ENCODE peak calls at places on chromosome 20, in seven cellular contexts. A is PC-9, R is mammary epithelial cell, Q is A673, J is Caco-2, E is body of pancreas, T is MM.1S. B is an unnamed sample. For H3K4me1 and H3K27me3, the result is how much of the 10 kb centered on the place peaks cover.

GRCh38 chr20:63345328-63346100 is 15.6 kb downstream of the CHRNA4 start:
- DNase-seq in A (no peak), R (no peak), Q (peak), J (no peak), E (peak), T (no peak), B (no peak)

GRCh38 chr20:16551601-16552419 is 21.4 kb downstream of the KIF16B start:
- DNase-seq in A (no peak), R (no peak), Q (no peak), J (no peak), E (no peak), T (no peak), B (no peak)

GRCh38 chr20:10090588-10091166 is 55.9 kb downstream of the ANKEF1 start:
- DNase-seq in A (peak), R (peak), Q (peak), J (peak), E (peak), T (peak), B (no peak)

GRCh38 chr20:53792946-53793536 is 199.4 kb upstream of the ZNF217 start:
- DNase-seq in A (no peak), R (no peak), Q (no peak), J (no peak), E (no peak), T (no peak), B (no peak)

GRCh38 chr20:32780749-32781402 is 18.7 kb downstream of the DNMT3B start:
- DNase-seq in A (no peak), R (no peak), Q (peak), J (no peak), E (no peak), T (no peak), B (no peak)

GRCh38 chr20:50792708-50793574 is 1.9 kb upstream of the BCAS4 start:
- DNase-seq in A (no peak), R (no peak), Q (no peak), J (no peak), E (no peak), T (no peak), B (peak)

GRCh38 chr20:30611239-30611984 is 646.1 kb upstream of the DEFB115 start:
- DNase-seq in A (no peak), R (no peak), Q (no peak), J (no peak), E (no peak), T (no peak), B (no peak)

GRCh38 chr20:54549523-54550326 is 74.3 kb downstream of the DOK5 start:
- DNase-seq in A (no peak), R (no peak), Q (no peak), J (no peak), E (no peak), T (no peak), B (no peak)

GRCh38 chr20:2899243-2899642 is 26.0 kb downstream of the PTPRA start:
- DNase-seq in A (no peak), R (no peak), Q (no peak), J (no peak), E (no peak), T (no peak), B (no peak)

GRCh38 chr20:2900845-2901592 is 27.7 kb downstream of the PTPRA start:
- DNase-seq in A (no peak), R (no peak), Q (no peak), J (no peak), E (no peak), T (peak), B (no peak)

GRCh38 chr20:2907519-2907918 is 34.2 kb downstream of the PTPRA start:
- DNase-seq in A (no peak), R (no peak), Q (no peak), J (no peak), E (no peak), T (no peak), B (no peak)

DNA sequence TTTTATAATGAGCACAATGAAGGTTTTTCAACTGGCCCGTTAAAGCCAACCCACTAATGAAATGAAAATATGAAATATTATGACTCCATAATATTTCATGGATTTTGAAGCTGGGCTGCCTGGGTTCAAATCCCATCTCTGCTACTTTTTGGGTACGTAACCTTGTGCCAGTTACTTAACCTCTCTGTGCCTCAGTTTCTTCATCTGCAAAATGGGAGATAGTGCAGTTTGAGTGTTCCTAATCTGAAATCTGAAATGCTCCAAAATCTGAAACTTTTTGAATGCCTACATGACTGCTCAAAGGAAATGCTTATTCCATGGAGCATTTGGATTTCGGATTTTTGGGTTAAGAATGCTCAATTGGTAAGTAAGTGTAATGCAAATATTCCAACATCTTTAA is 29.5 kb downstream of the PTPRA start:
- DNase-seq in A (no peak), R (no peak), Q (no peak), J (no peak), E (no peak), T (no peak), B (no peak)
- H3K4me1 ChIP-seq in A (under half), R (under half), Q (under half), J (under half), E (under half), T (under half), B (under half)

GRCh38 chr20:23052904-23053303 is 3.4 kb upstream of the THBD start:
- DNase-seq in A (no peak), R (no peak), Q (no peak), J (no peak), E (no peak), T (no peak), B (no peak)

GRCh38 chr20:23048283-23049200 is 930 bp downstream of the THBD start:
- DNase-seq in A (no peak), R (peak), Q (peak), J (no peak), E (peak), T (no peak), B (peak)

GRCh38 chr20:23049933-23050838 is 714 bp upstream of the THBD start:
- DNase-seq in A (peak), R (peak), Q (no peak), J (no peak), E (peak), T (no peak), B (no peak)

GRCh38 chr20:23049201-23049932 is at the start of gene THBD:
- DNase-seq in A (peak), R (peak), Q (no peak), J (no peak), E (peak), T (no peak), B (peak)

GRCh38 chr20:23050847-23051627 is 1.6 kb upstream of the THBD start:
- DNase-seq in A (peak), R (peak), Q (peak), J (peak), E (peak), T (no peak), B (no peak)
- H3K27me3 ChIP-seq in A (under half), R (under half), Q (half or more), J (under half), E (under half), T (under half), B (under half)

GRCh38 chr20:56323656-56324055 is 35.1 kb upstream of the FAM210B start:
- DNase-seq in A (no peak), R (no peak), Q (no peak), J (no peak), E (no peak), T (no peak), B (no peak)

GRCh38 chr20:56324806-56325205 is 34.0 kb upstream of the FAM210B start:
- DNase-seq in A (no peak), R (no peak), Q (no peak), J (no peak), E (no peak), T (no peak), B (no peak)

DNA sequence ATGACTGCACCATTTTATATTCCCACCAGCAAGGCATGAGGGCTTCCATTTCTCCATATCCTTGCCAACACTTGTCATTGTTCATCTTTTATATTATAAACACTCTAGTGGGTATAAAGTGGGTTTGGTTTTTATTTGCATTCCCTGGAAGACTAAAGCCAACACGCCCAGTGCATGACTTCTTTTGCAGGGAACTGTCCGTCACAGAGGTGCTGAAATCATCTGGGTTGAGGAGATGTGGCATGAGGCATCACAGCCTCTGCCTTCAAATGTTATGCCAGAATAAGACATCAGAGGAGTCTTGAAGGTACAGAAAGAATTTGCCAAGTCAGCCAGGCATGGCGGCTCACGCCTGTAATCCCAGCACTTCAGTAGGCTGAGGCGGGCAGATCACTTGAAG is 29.9 kb upstream of the FAM210B start:
- DNase-seq in A (peak), R (peak), Q (peak), J (no peak), E (no peak), T (peak), B (peak)
- TF ChIP-seq CTCF in A (no peak), R (no peak), Q (no peak), J (no peak), E (no peak), T (no peak), B (no peak)

DNA sequence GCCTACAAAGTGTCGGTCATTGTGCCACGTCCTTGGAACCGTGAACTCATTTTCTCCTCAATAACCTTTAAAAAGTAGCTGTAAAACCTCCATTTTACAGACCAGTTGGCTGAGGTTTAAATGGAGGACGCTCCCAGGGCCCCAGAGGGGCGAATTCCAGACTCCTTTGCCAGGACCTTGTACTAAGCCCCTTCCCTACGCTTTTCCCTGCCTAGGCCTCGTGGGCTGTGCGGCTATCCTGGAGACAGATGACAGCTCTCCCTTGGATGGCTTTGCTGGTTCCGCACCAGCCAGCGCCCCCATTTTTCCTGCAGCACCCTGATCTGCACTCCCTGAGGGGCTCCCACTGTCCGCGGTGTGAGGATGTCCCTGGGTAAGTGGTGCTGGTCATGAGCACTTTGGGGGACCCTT is 12.1 kb upstream of the SNHG17 start:
- DNase-seq in A (no peak), R (no peak), Q (no peak), J (no peak), E (no peak), T (no peak), B (no peak)
- H3K4me1 ChIP-seq in A (under half), R (under half), Q (under half), J (under half), E (under half), T (under half), B (under half)

GRCh38 chr20:58150772-58151171 is 77.7 kb downstream of the ANKRD60 start:
- DNase-seq in A (no peak), R (no peak), Q (no peak), J (no peak), E (peak), T (no peak), B (no peak)

GRCh38 chr20:58149412-58150091 is 78.9 kb downstream of the ANKRD60 start:
- DNase-seq in A (peak), R (peak), Q (no peak), J (no peak), E (no peak), T (no peak), B (peak)

GRCh38 chr20:58146761-58147160 is 81.7 kb downstream of the ANKRD60 start:
- DNase-seq in A (no peak), R (no peak), Q (no peak), J (no peak), E (no peak), T (no peak), B (peak)

GRCh38 chr20:58147628-58148370 is 80.7 kb downstream of the ANKRD60 start:
- DNase-seq in A (no peak), R (no peak), Q (no peak), J (peak), E (no peak), T (no peak), B (peak)

DNA sequence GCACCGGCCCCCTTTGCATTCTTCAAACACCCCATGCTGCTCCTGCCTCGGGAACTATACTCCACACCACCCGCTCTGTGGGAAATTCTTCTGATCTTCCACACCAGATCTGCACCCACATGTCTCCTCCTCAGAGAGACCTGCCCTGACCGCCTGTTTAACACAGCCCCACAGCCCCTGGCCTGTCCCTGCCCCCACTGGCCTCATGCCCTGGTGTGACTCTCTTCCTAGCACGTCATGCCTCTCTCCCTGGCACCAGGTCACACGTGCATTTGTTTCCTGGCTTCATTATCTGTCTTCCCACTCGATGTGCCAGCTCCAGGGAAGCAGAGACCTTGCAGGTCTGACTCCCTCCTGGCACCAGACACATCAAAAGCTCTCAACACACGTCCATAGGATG is 79.6 kb downstream of the ANKRD60 start:
- DNase-seq in A (no peak), R (no peak), Q (no peak), J (peak), E (peak), T (no peak), B (peak)
- H3K27me3 ChIP-seq in A (under half), R (under half), Q (under half), J (under half), E (under half), T (half or more), B (under half)

B was measured in RWPE2.